ENCODE peak calls at places on chromosome 17, in five cellular contexts. I, O, M, P and Z are unnamed samples.

GRCh38 chr17:77957215-77957868 is 1.2 kb upstream of the TNRC6C start:
- DNase-seq in I (no peak), O (no peak), M (peak), P (no peak), Z (peak)

GRCh38 chr17:81672954-81673353 is 6.4 kb downstream of the CCDC137 start:
- DNase-seq in I (no peak), O (no peak), M (no peak), P (no peak), Z (no peak)

GRCh38 chr17:73282629-73283028 is 20.9 kb upstream of the CPSF4L start:
- DNase-seq in I (no peak), O (no peak), M (no peak), P (no peak), Z (no peak)

GRCh38 chr17:38325221-38325851 is 18.4 kb downstream of the GPR179 start:
- DNase-seq in I (no peak), O (no peak), M (no peak), P (no peak), Z (no peak)

GRCh38 chr17:36942031-36942599 is 4.8 kb downstream of the LHX1 start:
- DNase-seq in I (no peak), O (no peak), M (no peak), P (no peak), Z (no peak)

GRCh38 chr17:73705594-73705993 is 61.3 kb upstream of the SDK2 start:
- DNase-seq in I (no peak), O (no peak), M (peak), P (peak), Z (no peak)

GRCh38 chr17:6995500-6996255 is at the start of gene ALOX12:
- DNase-seq in I (no peak), O (no peak), M (no peak), P (peak), Z (no peak)

GRCh38 chr17:63930951-63931575 is 1.1 kb downstream of the CD79B start:
- DNase-seq in I (no peak), O (no peak), M (no peak), P (no peak), Z (peak)

GRCh38 chr17:73342057-73342522 is 30.3 kb upstream of the CDC42EP4 start:
- DNase-seq in I (peak), O (no peak), M (peak), P (peak), Z (peak)

GRCh38 chr17:4895121-4895520 is 4.2 kb upstream of the C17orf107 start:
- DNase-seq in I (no peak), O (no peak), M (no peak), P (no peak), Z (no peak)

GRCh38 chr17:31696184-31696602 is 162.9 kb downstream of the COPRS start:
- DNase-seq in I (peak), O (no peak), M (peak), P (no peak), Z (peak)

GRCh38 chr17:21214777-21215541 is 998 bp upstream of the TMEM11 start:
- DNase-seq in I (no peak), O (no peak), M (no peak), P (peak), Z (no peak)

GRCh38 chr17:2067559-2067958 is 12.7 kb downstream of the HIC1 start:
- DNase-seq in I (no peak), O (no peak), M (peak), P (no peak), Z (no peak)

GRCh38 chr17:54418467-54418866 is 482.2 kb upstream of the TOM1L1 start:
- DNase-seq in I (no peak), O (no peak), M (no peak), P (peak), Z (no peak)

GRCh38 chr17:21043296-21044232 is 753 bp upstream of the USP22 start:
- DNase-seq in I (peak), O (peak), M (peak), P (peak), Z (peak)

GRCh38 chr17:67570797-67571196 is 146.9 kb upstream of the NOL11 start:
- DNase-seq in I (no peak), O (no peak), M (no peak), P (no peak), Z (no peak)

GRCh38 chr17:79174905-79175856 is 100.6 kb downstream of the ENGASE start:
- DNase-seq in I (no peak), O (no peak), M (no peak), P (peak), Z (no peak)

GRCh38 chr17:66476014-66476413 is 173.6 kb downstream of the PRKCA start:
- DNase-seq in I (no peak), O (no peak), M (no peak), P (no peak), Z (no peak)

GRCh38 chr17:63997341-63998048 is 656 bp upstream of the PRR29 start:
- DNase-seq in I (no peak), O (no peak), M (no peak), P (no peak), Z (no peak)

GRCh38 chr17:78669975-78670518 is 92.9 kb upstream of the DNAH17 start:
- DNase-seq in I (no peak), O (no peak), M (no peak), P (no peak), Z (no peak)

GRCh38 chr17:81547614-81547982 is 4.6 kb downstream of the FAAP100 start:
- DNase-seq in I (no peak), O (no peak), M (no peak), P (no peak), Z (no peak)

GRCh38 chr17:43330876-43331639 is 67.7 kb upstream of the ARL4D start:
- DNase-seq in I (no peak), O (no peak), M (no peak), P (no peak), Z (no peak)

GRCh38 chr17:43327421-43327820 is 71.4 kb upstream of the ARL4D start:
- DNase-seq in I (no peak), O (no peak), M (peak), P (no peak), Z (no peak)

GRCh38 chr17:43327834-43328420 is 70.9 kb upstream of the ARL4D start:
- DNase-seq in I (no peak), O (no peak), M (no peak), P (no peak), Z (no peak)

GRCh38 chr17:43328650-43329049 is 70.1 kb upstream of the ARL4D start:
- DNase-seq in I (no peak), O (no peak), M (no peak), P (peak), Z (no peak)

DNA sequence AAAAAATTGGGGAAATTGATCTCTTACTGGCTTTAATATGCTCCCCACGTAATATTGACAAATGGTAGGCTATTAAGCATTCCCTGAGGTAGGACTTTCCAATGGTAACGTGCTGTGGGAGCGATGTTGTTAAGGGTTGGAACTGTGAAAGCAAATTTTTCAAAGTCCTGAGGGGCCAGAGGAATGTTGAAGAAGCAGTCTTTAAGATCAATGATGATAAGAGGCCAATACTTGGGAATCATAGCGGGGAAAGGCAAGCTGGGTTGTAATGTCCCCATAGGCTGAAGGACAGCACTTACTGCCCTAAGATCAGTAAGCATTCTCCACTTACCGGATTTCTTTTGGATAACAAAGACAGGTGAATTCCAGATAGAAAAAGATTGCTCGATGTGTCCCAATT is 69.6 kb upstream of the ARL4D start:
- DNase-seq in I (no peak), O (no peak), M (no peak), P (no peak), Z (no peak)
- TF ChIP-seq CTCF in I (no peak), O (no peak), M (no peak), P (no peak), Z (no peak)

GRCh38 chr17:80261159-80261894 is 675 bp downstream of the RNF213 start:
- DNase-seq in I (no peak), O (peak), M (peak), P (peak), Z (peak)
- TF ChIP-seq CTCF in I (no peak), O (no peak), M (no peak), P (no peak), Z (no peak)

DNA sequence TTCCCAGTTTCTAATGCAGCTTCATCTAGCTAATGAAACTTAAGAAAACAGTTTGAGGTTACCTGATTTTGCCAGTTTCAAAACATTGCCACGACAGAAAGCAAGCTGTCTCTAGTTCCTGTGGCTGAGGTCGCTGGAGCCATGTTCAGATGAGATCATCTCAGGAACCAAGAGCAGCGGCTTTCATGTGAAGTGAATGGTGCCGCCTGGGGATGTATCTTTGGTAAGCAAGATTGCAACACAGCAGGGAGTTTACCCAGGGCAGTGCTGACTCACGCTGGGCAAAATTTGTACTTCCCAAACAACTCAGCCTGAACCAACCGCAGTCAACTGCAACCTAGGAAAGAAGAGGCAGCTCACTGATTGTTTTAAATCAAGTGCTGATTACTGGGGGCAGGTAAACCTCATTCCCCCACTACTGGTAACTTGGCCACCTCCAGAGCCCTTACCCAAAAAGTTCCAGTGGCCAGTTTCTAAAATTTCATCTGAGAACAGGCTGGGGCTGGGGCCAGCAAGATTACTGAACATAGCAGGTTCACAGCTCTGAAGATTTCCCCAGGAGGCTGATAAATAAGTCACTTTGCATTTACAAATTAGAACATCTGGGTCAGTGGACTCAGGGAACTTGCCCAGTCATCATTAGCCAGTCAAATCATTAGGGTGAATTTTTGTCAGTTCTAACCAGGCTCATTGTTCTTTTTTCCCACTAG is at the start of gene RFFL:
- DNase-seq in I (peak), O (peak), M (peak), P (peak), Z (peak)
- TF ChIP-seq CTCF in I (peak), O (no peak), M (no peak), P (no peak), Z (no peak)

GRCh38 chr17:48023408-48024148 is 14.0 kb downstream of the COPZ2 start:
- DNase-seq in I (no peak), O (no peak), M (peak), P (peak), Z (peak)
- TF ChIP-seq CTCF in I (peak), O (no peak), M (no peak), P (peak), Z (peak)

DNA sequence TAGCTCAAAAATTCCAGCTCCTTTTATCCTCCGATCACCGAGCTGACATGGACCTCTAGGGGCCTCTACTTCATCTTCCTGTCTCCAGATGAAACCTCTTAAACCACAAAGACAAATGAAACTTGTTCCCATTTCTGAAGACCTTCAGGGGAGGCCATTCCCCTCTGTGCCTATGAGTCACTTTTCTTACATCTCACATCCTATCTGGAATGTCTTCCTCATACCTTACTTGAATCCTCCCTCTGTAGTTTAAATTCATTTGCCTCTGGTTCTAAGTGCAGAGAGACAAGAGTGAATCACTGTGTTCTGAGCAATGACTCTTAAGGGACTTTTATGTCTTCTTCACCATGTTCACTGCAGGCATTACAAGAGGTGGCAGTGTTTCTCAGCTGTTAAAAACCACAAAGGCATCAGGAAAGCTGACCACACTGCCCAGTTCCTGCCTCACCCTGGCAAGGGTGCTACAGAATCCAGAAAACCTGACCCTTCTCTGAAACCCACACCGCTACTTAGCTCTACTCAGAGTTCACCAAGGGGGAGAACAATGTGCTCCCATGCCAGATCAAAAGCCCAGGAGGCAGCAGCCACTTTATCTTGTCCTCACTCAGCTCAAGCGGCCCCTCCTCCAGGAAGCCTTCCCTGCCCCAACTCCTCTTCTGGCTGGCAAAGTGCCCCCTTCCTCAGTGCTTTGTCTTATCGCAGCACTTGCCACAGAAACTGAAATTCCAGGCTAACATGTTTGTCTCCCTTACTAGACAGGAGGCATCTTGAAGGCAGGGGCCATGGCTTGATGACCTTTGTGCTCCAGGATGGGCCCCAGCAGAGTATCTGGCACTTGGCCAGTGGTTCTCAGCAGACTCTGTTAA is 6.4 kb downstream of the CUEDC1 start:
- DNase-seq in I (no peak), O (no peak), M (peak), P (peak), Z (no peak)
- TF ChIP-seq CTCF in I (no peak), O (no peak), M (no peak), P (peak), Z (no peak)

GRCh38 chr17:28407130-28407973 is 1.3 kb upstream of the SLC46A1 start:
- DNase-seq in I (no peak), O (no peak), M (no peak), P (peak), Z (no peak)
- TF ChIP-seq CTCF in I (peak), O (no peak), M (no peak), P (peak), Z (no peak)